ENCODE peak calls at places on chromosomes 4 and X, in seven cellular contexts. G is glutamatergic neuron, U is fibroblast of pulmonary artery, L is astrocyte of the spinal cord, T is MCF 10A, C is GM12865, W is progenitor cell of endocrine pancreas. H is an unnamed sample.

GRCh38 chr4:42750091-42750490 is 93.2 kb upstream of the ATP8A1 start:
- DNase-seq in L (no peak), W (no peak), T (peak), C (peak), U (peak), G (no peak), H (peak)

GRCh38 chrX:117972681-117973080 is 143.9 kb downstream of the KLHL13 start:
- DNase-seq in C (no peak), W (no peak), G (no peak), T (no peak), U (no peak), L (peak), H (no peak)

GRCh38 chr4:186473933-186474332 is 81.4 kb downstream of the MTNR1A start:
- DNase-seq in C (no peak), U (no peak), L (no peak), W (no peak), G (no peak), T (no peak), H (no peak)

GRCh38 chrX:50644496-50644895 is 169.5 kb downstream of the SHROOM4 start:
- DNase-seq in W (no peak), G (no peak), U (no peak), T (no peak), L (no peak), C (no peak), H (no peak)

GRCh38 chr4:141427726-141428296 is 207.1 kb downstream of the ZNF330 start:
- DNase-seq in W (no peak), L (no peak), T (no peak), G (no peak), C (no peak), U (no peak), H (no peak)

GRCh38 chr4:99403380-99404194 is 31.6 kb downstream of the ADH7 start:
- DNase-seq in T (no peak), L (peak), W (no peak), C (peak), U (peak), G (no peak), H (no peak)

GRCh38 chr4:128386761-128387599 is 99.4 kb upstream of the PGRMC2 start:
- DNase-seq in L (peak), G (no peak), U (peak), C (no peak), W (no peak), T (peak), H (no peak)

GRCh38 chr4:19382993-19383392 is 868.7 kb upstream of the SLIT2 start:
- DNase-seq in T (peak), C (no peak), U (peak), L (peak), G (no peak), W (no peak), H (no peak)

GRCh38 chr4:80008971-80009370 is 64.1 kb downstream of the ANTXR2 start:
- DNase-seq in U (no peak), G (no peak), C (no peak), L (no peak), W (no peak), T (no peak), H (no peak)

GRCh38 chr4:70703695-70704332 is 15.5 kb downstream of the UTP3 start:
- DNase-seq in G (no peak), C (no peak), U (peak), L (peak), W (no peak), T (peak), H (no peak)

GRCh38 chr4:88008133-88008621 is 742 bp downstream of the PKD2 start:
- DNase-seq in W (peak), C (peak), L (peak), T (peak), U (peak), G (peak), H (peak)

GRCh38 chr4:60605651-60606354 is 594.3 kb upstream of the ADGRL3 start:
- DNase-seq in T (peak), W (no peak), G (no peak), U (peak), C (no peak), L (peak), H (no peak)

GRCh38 chrX:41922125-41922521 is 1.2 kb downstream of the CASK start:
- DNase-seq in W (no peak), U (peak), C (peak), T (peak), G (no peak), L (peak), H (peak)

GRCh38 chr4:143784567-143784966 is 84.1 kb upstream of the FREM3 start:
- DNase-seq in W (no peak), C (no peak), G (no peak), L (no peak), T (no peak), U (no peak), H (no peak)

GRCh38 chr4:114281561-114281960 is 302.1 kb upstream of the ARSJ start:
- DNase-seq in C (no peak), T (no peak), G (no peak), W (no peak), U (peak), L (peak), H (no peak)

GRCh38 chrX:153968255-153968654 is 3.4 kb downstream of the HCFC1 start:
- DNase-seq in C (no peak), U (no peak), W (no peak), L (no peak), T (no peak), G (no peak), H (no peak)

GRCh38 chrX:153969904-153970397 is 1.7 kb downstream of the HCFC1 start:
- DNase-seq in C (no peak), W (no peak), G (no peak), U (peak), T (no peak), L (peak), H (no peak)

GRCh38 chrX:153969125-153969903 is 2.3 kb downstream of the HCFC1 start:
- DNase-seq in U (no peak), C (no peak), G (no peak), W (no peak), L (no peak), T (no peak), H (no peak)

GRCh38 chrX:153967536-153968214 is 3.9 kb downstream of the HCFC1 start:
- DNase-seq in L (no peak), G (no peak), C (no peak), U (no peak), T (no peak), W (no peak), H (no peak)

GRCh38 chrX:153968754-153969124 is 2.9 kb downstream of the HCFC1 start:
- DNase-seq in U (no peak), C (peak), G (no peak), L (peak), T (no peak), W (no peak), H (no peak)
- TF ChIP-seq CTCF in U (no peak), C (peak), G (no peak), L (no peak), T (no peak), W (peak), H (no peak)

DNA sequence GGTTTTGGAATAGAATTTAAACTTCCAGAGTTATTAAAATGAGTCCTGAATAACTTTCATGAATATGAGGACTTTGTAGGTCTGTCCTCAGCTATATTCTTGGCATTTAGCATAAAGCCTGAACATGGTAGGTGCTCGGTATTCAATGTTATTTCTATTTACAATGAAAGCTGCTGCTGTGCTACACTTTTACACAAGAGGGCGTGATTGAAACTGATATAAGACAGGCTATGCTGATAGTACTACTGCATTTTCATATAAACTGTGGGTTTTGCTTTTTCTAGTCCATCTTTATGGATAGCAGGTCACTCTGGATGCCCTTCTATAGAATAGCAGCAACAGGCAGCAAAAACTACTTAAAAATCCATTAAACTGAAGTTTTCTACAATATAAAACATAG is 12.3 kb upstream of the GNPDA2 start:
- DNase-seq in U (no peak), G (no peak), T (peak), C (peak), W (no peak), L (peak), H (no peak)
- TF ChIP-seq CTCF in U (no peak), G (peak), T (peak), C (peak), W (peak), L (peak), H (no peak)

GRCh38 chr4:37803348-37803973 is 23.0 kb upstream of the PGM2 start:
- DNase-seq in L (peak), G (no peak), C (peak), T (peak), U (peak), W (no peak), H (no peak)
- TF ChIP-seq CTCF in L (peak), G (peak), C (peak), T (peak), U (peak), W (peak), H (peak)

GRCh38 chr4:36349904-36350554 is 68.6 kb downstream of the DTHD1 start:
- DNase-seq in T (no peak), L (peak), U (no peak), C (no peak), W (no peak), G (no peak), H (no peak)

GRCh38 chr4:36348403-36348938 is 67.1 kb downstream of the DTHD1 start:
- DNase-seq in T (no peak), W (no peak), U (no peak), C (peak), G (no peak), L (no peak), H (no peak)

GRCh38 chr4:36351082-36351666 is 69.8 kb downstream of the DTHD1 start:
- DNase-seq in L (peak), W (peak), C (peak), T (peak), G (peak), U (peak), H (peak)
- TF ChIP-seq CTCF in L (peak), W (peak), C (peak), T (peak), G (peak), U (peak), H (peak)

DNA sequence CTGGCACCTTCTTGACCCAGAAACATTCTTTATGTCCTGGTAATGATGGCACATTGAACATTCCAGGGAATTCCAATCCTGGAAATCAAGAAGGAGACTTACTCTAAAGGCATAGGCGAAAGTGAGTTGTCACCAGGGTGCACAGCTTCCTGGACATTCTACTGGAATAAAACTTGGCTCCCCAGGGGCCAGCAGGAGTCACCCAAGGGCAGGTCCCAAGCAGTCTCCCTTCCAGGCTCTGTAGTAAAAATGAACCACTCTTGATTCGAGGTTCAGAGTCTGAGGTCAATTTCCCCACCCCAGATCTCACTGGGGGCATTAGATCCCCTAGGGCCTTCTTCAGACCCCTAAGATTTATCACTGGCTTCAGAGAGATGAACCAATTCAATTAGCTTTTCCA is 338.7 kb upstream of the GATB start:
- DNase-seq in U (no peak), C (no peak), G (no peak), W (no peak), T (no peak), L (no peak), H (no peak)
- TF ChIP-seq CTCF in U (no peak), C (no peak), G (no peak), W (no peak), T (no peak), L (peak), H (no peak)

GRCh38 chrX:78119521-78120227 is 15.6 kb downstream of the PGK1 start:
- DNase-seq in C (peak), L (no peak), T (peak), W (no peak), U (peak), G (no peak), H (no peak)
- TF ChIP-seq CTCF in C (no peak), L (peak), T (peak), W (peak), U (peak), G (no peak), H (no peak)

DNA sequence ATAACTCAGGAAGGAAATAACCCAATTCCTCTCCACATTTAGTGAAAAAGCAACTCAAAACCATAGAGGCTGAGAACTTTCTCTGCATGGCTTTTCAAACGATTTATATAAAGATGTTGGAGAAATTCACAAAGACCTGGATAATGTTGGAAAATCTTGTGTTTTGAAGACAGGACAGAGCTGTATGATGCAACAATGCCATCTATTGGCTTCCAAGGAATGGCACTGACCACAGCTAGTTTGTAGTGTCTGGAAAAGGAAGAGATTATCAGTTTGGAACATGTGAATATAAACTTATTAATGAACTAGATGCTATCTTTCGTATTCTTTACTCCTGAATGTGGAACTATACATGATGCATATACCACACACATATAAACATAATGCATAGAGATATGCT is 503.6 kb downstream of the IL1RAPL1 start:
- DNase-seq in L (peak), C (no peak), U (peak), W (no peak), G (no peak), T (peak), H (no peak)
- TF ChIP-seq CTCF in L (peak), C (peak), U (peak), W (peak), G (no peak), T (peak), H (no peak)

GRCh38 chr4:83040269-83040668 is 5.3 kb downstream of the COPS4 start:
- DNase-seq in G (no peak), L (no peak), T (no peak), C (no peak), W (no peak), U (no peak), H (no peak)
- TF ChIP-seq CTCF in G (peak), L (no peak), T (no peak), C (no peak), W (no peak), U (peak), H (peak)

DNA sequence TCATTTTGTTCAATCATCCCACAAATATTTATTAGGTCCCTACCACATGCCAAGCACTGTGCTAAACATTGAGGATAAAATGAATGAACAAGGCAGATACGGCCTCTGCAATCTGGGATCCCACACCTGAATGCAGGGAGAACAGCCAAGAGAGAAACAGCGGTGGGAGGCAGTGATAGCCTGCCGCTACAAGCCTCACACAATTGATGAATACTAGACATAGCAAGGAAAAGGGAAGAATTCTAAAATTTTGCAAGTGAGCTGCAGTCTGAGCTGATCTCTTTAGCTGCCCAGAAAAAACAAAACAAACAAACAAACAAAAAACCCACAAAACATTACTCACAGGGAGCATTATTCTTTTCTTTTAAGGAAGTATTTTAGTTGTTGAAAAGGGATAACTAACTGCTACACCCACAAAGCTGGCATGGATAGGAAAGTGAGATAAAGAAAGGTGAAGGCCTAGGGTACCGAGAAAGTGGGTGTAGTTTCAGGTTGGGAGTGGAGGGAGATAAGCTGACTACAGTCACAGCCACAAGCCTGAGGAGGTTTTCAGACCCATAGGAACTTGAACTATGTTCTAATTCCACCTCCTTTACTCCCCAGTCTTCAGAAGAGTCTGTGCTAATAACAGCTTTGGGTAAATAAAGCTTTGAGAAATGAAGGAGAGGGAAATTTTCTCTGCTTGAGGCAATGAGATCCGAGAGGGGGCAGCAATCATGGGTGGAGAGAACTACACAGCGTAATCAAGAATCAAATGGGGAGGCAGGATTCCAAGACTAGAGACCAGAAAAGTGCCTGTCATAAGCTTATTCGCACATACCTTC is 85.4 kb downstream of the SH3RF1 start:
- DNase-seq in L (no peak), C (no peak), T (no peak), G (no peak), W (no peak), U (no peak), H (no peak)
- TF ChIP-seq CTCF in L (peak), C (no peak), T (no peak), G (no peak), W (no peak), U (peak), H (no peak)